ENCODE peak calls at places on chromosomes 6 and 20, in eight cellular contexts. One of them, this sample, is unnamed.

GRCh38 chr20:4022386-4023350 is 7.3 kb upstream of the RNF24 start:
- DNase-seq in DND-41: no peak
- DNase-seq in uterus: no peak
- DNase-seq in keratinocyte: no peak
- DNase-seq in endodermal cell: peak; percentile 90
- DNase-seq in left lung: no peak
- DNase-seq in esophagus squamous epithelium: no peak
- DNase-seq in Panc1: no peak
- DNase-seq in this sample: no peak

GRCh38 chr6:134452901-134453300 is 135.0 kb upstream of the SGK1 start:
- DNase-seq in DND-41: no peak
- DNase-seq in uterus: no peak
- DNase-seq in keratinocyte: no peak
- DNase-seq in endodermal cell: no peak
- DNase-seq in left lung: no peak
- DNase-seq in esophagus squamous epithelium: no peak
- DNase-seq in Panc1: no peak
- DNase-seq in this sample: no peak

GRCh38 chr6:45599053-45599452 is 221.3 kb upstream of the SUPT3H start:
- DNase-seq in DND-41: no peak
- DNase-seq in uterus: no peak
- DNase-seq in keratinocyte: no peak
- DNase-seq in endodermal cell: no peak
- DNase-seq in left lung: no peak
- DNase-seq in esophagus squamous epithelium: no peak
- DNase-seq in Panc1: no peak
- DNase-seq in this sample: no peak

GRCh38 chr6:163354085-163354484 is 60.4 kb upstream of the QKI start:
- DNase-seq in DND-41: no peak
- DNase-seq in uterus: no peak
- DNase-seq in keratinocyte: peak; percentile 9
- DNase-seq in endodermal cell: no peak
- DNase-seq in left lung: no peak
- DNase-seq in esophagus squamous epithelium: no peak
- DNase-seq in Panc1: no peak
- DNase-seq in this sample: no peak

GRCh38 chr20:8334641-8335040 is 202.6 kb downstream of the PLCB1 start:
- DNase-seq in DND-41: no peak
- DNase-seq in uterus: no peak
- DNase-seq in keratinocyte: no peak
- DNase-seq in endodermal cell: no peak
- DNase-seq in left lung: no peak
- DNase-seq in esophagus squamous epithelium: no peak
- DNase-seq in Panc1: no peak
- DNase-seq in this sample: no peak

GRCh38 chr20:4809707-4810106 is 88.0 kb downstream of the PRND start:
- DNase-seq in DND-41: peak; percentile 38
- DNase-seq in uterus: no peak
- DNase-seq in keratinocyte: no peak
- DNase-seq in endodermal cell: no peak
- DNase-seq in left lung: no peak
- DNase-seq in esophagus squamous epithelium: no peak
- DNase-seq in Panc1: no peak
- DNase-seq in this sample: no peak

GRCh38 chr6:43389713-43390265 is 20.3 kb upstream of the ZNF318 start:
- DNase-seq in DND-41: no peak
- DNase-seq in uterus: no peak
- DNase-seq in keratinocyte: no peak
- DNase-seq in endodermal cell: no peak
- DNase-seq in left lung: no peak
- DNase-seq in esophagus squamous epithelium: no peak
- DNase-seq in Panc1: no peak
- DNase-seq in this sample: no peak

GRCh38 chr6:44043036-44043478 is 84.2 kb downstream of the MRPL14 start:
- DNase-seq in DND-41: peak; percentile 20
- DNase-seq in uterus: no peak
- DNase-seq in keratinocyte: no peak
- DNase-seq in endodermal cell: no peak
- DNase-seq in left lung: no peak
- DNase-seq in esophagus squamous epithelium: no peak
- DNase-seq in Panc1: peak; percentile 71
- DNase-seq in this sample: no peak

GRCh38 chr20:23027721-23028120 is 7.4 kb upstream of the SSTR4 start:
- DNase-seq in DND-41: peak; percentile 68
- DNase-seq in uterus: no peak
- DNase-seq in keratinocyte: no peak
- DNase-seq in endodermal cell: no peak
- DNase-seq in left lung: no peak
- DNase-seq in esophagus squamous epithelium: no peak
- DNase-seq in Panc1: no peak
- DNase-seq in this sample: no peak

GRCh38 chr20:10306440-10307358 is 88.1 kb downstream of the SNAP25 start:
- DNase-seq in DND-41: no peak
- DNase-seq in uterus: no peak
- DNase-seq in keratinocyte: no peak
- DNase-seq in endodermal cell: no peak
- DNase-seq in left lung: no peak
- DNase-seq in esophagus squamous epithelium: no peak
- DNase-seq in Panc1: no peak
- DNase-seq in this sample: no peak

GRCh38 chr20:62020935-62021701 is 44.6 kb downstream of the TAF4 start:
- DNase-seq in DND-41: no peak
- DNase-seq in uterus: peak; percentile 31
- DNase-seq in keratinocyte: no peak
- DNase-seq in endodermal cell: no peak
- DNase-seq in left lung: no peak
- DNase-seq in esophagus squamous epithelium: no peak
- DNase-seq in Panc1: no peak
- DNase-seq in this sample: peak; percentile 90

GRCh38 chr6:54198134-54198533 is 86.9 kb downstream of the MLIP start:
- DNase-seq in DND-41: no peak
- DNase-seq in uterus: no peak
- DNase-seq in keratinocyte: no peak
- DNase-seq in endodermal cell: no peak
- DNase-seq in left lung: no peak
- DNase-seq in esophagus squamous epithelium: no peak
- DNase-seq in Panc1: no peak
- DNase-seq in this sample: no peak

GRCh38 chr6:56749632-56750151 is 107.0 kb upstream of the DST start:
- DNase-seq in DND-41: no peak
- DNase-seq in uterus: no peak
- DNase-seq in keratinocyte: no peak
- DNase-seq in endodermal cell: no peak
- DNase-seq in left lung: no peak
- DNase-seq in esophagus squamous epithelium: no peak
- DNase-seq in Panc1: peak; percentile 90
- DNase-seq in this sample: no peak

GRCh38 chr6:155177369-155177961 is 86.3 kb upstream of the CLDN20 start:
- DNase-seq in DND-41: peak; percentile 36
- DNase-seq in uterus: peak; percentile 60
- DNase-seq in keratinocyte: no peak
- DNase-seq in endodermal cell: peak; percentile 66
- DNase-seq in left lung: no peak
- DNase-seq in esophagus squamous epithelium: no peak
- DNase-seq in Panc1: no peak
- DNase-seq in this sample: no peak

GRCh38 chr20:17896771-17897369 is 71.7 kb downstream of the SNX5 start:
- DNase-seq in DND-41: no peak
- DNase-seq in uterus: no peak
- DNase-seq in keratinocyte: no peak
- DNase-seq in endodermal cell: no peak
- DNase-seq in left lung: no peak
- DNase-seq in esophagus squamous epithelium: no peak
- DNase-seq in Panc1: peak; percentile 13
- DNase-seq in this sample: no peak

GRCh38 chr6:159935633-159936032 is 33.2 kb upstream of the IGF2R start:
- DNase-seq in DND-41: no peak
- DNase-seq in uterus: no peak
- DNase-seq in keratinocyte: no peak
- DNase-seq in endodermal cell: no peak
- DNase-seq in left lung: no peak
- DNase-seq in esophagus squamous epithelium: no peak
- DNase-seq in Panc1: no peak
- DNase-seq in this sample: peak; percentile 27

GRCh38 chr6:10082385-10082784 is 332.5 kb downstream of the TFAP2A start:
- DNase-seq in DND-41: no peak
- DNase-seq in uterus: no peak
- DNase-seq in keratinocyte: peak; percentile 26
- DNase-seq in endodermal cell: no peak
- DNase-seq in left lung: no peak
- DNase-seq in esophagus squamous epithelium: no peak
- DNase-seq in Panc1: no peak
- DNase-seq in this sample: no peak

DNA sequence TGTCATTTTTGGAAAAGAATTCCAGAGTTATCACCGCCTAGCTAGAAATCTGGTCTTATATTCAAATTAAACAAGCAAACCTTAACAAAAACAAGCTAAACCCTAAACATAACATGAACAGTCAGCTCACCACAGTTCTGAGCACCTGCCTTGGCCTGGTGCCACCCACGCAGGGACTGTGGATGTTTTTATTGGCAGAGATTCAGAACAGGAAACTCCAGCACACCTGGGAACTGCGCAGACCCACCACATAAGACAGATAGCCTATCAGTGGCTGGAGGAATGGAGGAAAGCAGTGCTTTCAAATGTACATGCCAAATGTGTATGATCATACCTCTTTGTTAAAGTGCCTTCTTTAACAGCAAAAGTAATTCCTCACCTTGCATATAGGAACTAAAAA is 8.9 kb downstream of the SLC16A10 start:
- DNase-seq in DND-41: peak; percentile 53
- DNase-seq in uterus: no peak
- DNase-seq in keratinocyte: peak; percentile 40
- DNase-seq in endodermal cell: no peak
- DNase-seq in left lung: no peak
- DNase-seq in esophagus squamous epithelium: no peak
- DNase-seq in Panc1: no peak
- DNase-seq in this sample: no peak
- H3K27ac ChIP-seq in DND-41: no peak overlapping the region
- H3K27ac ChIP-seq in uterus: no peak overlapping the region
- H3K27ac ChIP-seq in keratinocyte: no peak overlapping the region
- H3K27ac ChIP-seq in endodermal cell: no peak overlapping the region
- H3K27ac ChIP-seq in left lung: no peak overlapping the region
- H3K27ac ChIP-seq in esophagus squamous epithelium: no peak overlapping the region
- H3K27ac ChIP-seq in Panc1: no peak overlapping the region
- H3K27ac ChIP-seq in this sample: no peak overlapping the region

GRCh38 chr20:60529149-60529548 is 570.9 kb downstream of the CDH26 start:
- DNase-seq in DND-41: no peak
- DNase-seq in uterus: no peak
- DNase-seq in keratinocyte: no peak
- DNase-seq in endodermal cell: no peak
- DNase-seq in left lung: no peak
- DNase-seq in esophagus squamous epithelium: no peak
- DNase-seq in Panc1: no peak
- DNase-seq in this sample: no peak

GRCh38 chr20:60528141-60528540 is 569.9 kb downstream of the CDH26 start:
- DNase-seq in DND-41: no peak
- DNase-seq in uterus: no peak
- DNase-seq in keratinocyte: no peak
- DNase-seq in endodermal cell: no peak
- DNase-seq in left lung: peak; percentile 38
- DNase-seq in esophagus squamous epithelium: no peak
- DNase-seq in Panc1: no peak
- DNase-seq in this sample: no peak

GRCh38 chr20:60525397-60525796 is 567.2 kb downstream of the CDH26 start:
- DNase-seq in DND-41: no peak
- DNase-seq in uterus: no peak
- DNase-seq in keratinocyte: no peak
- DNase-seq in endodermal cell: no peak
- DNase-seq in left lung: no peak
- DNase-seq in esophagus squamous epithelium: no peak
- DNase-seq in Panc1: no peak
- DNase-seq in this sample: no peak
- H3K9me3 ChIP-seq in DND-41: no peaks in the 10 kb centered on the region
- H3K9me3 ChIP-seq in uterus: no peaks in the 10 kb centered on the region
- H3K9me3 ChIP-seq in keratinocyte: no peaks in the 10 kb centered on the region
- H3K9me3 ChIP-seq in endodermal cell: no peaks in the 10 kb centered on the region
- H3K9me3 ChIP-seq in left lung: no peaks in the 10 kb centered on the region
- H3K9me3 ChIP-seq in esophagus squamous epithelium: no peaks in the 10 kb centered on the region
- H3K9me3 ChIP-seq in Panc1: no peaks in the 10 kb centered on the region
- H3K9me3 ChIP-seq in this sample: no peaks in the 10 kb centered on the region

GRCh38 chr20:31718952-31719643 is 3.6 kb downstream of the BCL2L1 start:
- DNase-seq in DND-41: no peak
- DNase-seq in uterus: no peak
- DNase-seq in keratinocyte: no peak
- DNase-seq in endodermal cell: no peak
- DNase-seq in left lung: peak; percentile 44
- DNase-seq in esophagus squamous epithelium: no peak
- DNase-seq in Panc1: no peak
- DNase-seq in this sample: no peak
- H3K4me3 ChIP-seq in DND-41: peak overlapping the region; percentile 53
- H3K4me3 ChIP-seq in uterus: no peak overlapping the region
- H3K4me3 ChIP-seq in keratinocyte: peak overlapping the region; percentile 97
- H3K4me3 ChIP-seq in endodermal cell: peak overlapping the region; percentile 83
- H3K4me3 ChIP-seq in left lung: peak overlapping the region; percentile 12
- H3K4me3 ChIP-seq in esophagus squamous epithelium: peak overlapping the region; percentile 68
- H3K4me3 ChIP-seq in Panc1: peak overlapping the region; percentile 60
- H3K4me3 ChIP-seq in this sample: peak overlapping the region; percentile 98

GRCh38 chr6:31354788-31355539 is 2.0 kb downstream of the HLA-B start:
- DNase-seq in DND-41: no peak
- DNase-seq in uterus: no peak
- DNase-seq in keratinocyte: no peak
- DNase-seq in endodermal cell: no peak
- DNase-seq in left lung: no peak
- DNase-seq in esophagus squamous epithelium: no peak
- DNase-seq in Panc1: no peak
- DNase-seq in this sample: no peak

GRCh38 chr6:31354248-31354647 is 2.7 kb downstream of the HLA-B start:
- DNase-seq in DND-41: no peak
- DNase-seq in uterus: no peak
- DNase-seq in keratinocyte: no peak
- DNase-seq in endodermal cell: no peak
- DNase-seq in left lung: no peak
- DNase-seq in esophagus squamous epithelium: no peak
- DNase-seq in Panc1: no peak
- DNase-seq in this sample: no peak

GRCh38 chr6:31352497-31353368 is 4.2 kb downstream of the HLA-B start:
- DNase-seq in DND-41: no peak
- DNase-seq in uterus: no peak
- DNase-seq in keratinocyte: no peak
- DNase-seq in endodermal cell: no peak
- DNase-seq in left lung: no peak
- DNase-seq in esophagus squamous epithelium: no peak
- DNase-seq in Panc1: no peak
- DNase-seq in this sample: no peak

GRCh38 chr6:31351734-31352496 is 5.1 kb downstream of the HLA-B start:
- DNase-seq in DND-41: no peak
- DNase-seq in uterus: no peak
- DNase-seq in keratinocyte: no peak
- DNase-seq in endodermal cell: no peak
- DNase-seq in left lung: no peak
- DNase-seq in esophagus squamous epithelium: no peak
- DNase-seq in Panc1: no peak
- DNase-seq in this sample: no peak

DNA sequence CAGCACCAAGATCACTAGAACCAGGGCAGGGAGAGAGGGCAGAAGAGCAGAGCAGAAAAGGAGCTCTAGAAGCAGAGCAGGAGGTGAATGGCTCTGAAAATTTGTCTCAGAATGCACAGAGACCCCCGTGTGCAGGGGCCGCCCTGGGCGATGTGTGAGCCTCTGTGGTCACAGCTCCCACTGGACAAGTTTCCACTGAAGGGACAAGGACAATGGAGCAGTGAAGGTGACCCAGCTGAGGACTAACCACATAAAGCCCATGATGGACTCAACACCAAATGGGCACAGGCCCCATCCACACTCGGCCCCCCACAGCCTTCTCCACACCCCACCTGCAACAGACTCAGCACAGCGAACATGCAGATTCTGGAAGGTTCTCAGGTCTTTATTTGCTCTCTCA is 3.5 kb downstream of the HLA-B start:
- DNase-seq in DND-41: no peak
- DNase-seq in uterus: no peak
- DNase-seq in keratinocyte: no peak
- DNase-seq in endodermal cell: no peak
- DNase-seq in left lung: no peak
- DNase-seq in esophagus squamous epithelium: no peak
- DNase-seq in Panc1: no peak
- DNase-seq in this sample: no peak
- H3K27ac ChIP-seq in DND-41: no peak overlapping the region
- H3K27ac ChIP-seq in uterus: no peak overlapping the region
- H3K27ac ChIP-seq in keratinocyte: no peak overlapping the region
- H3K27ac ChIP-seq in endodermal cell: no peak overlapping the region
- H3K27ac ChIP-seq in left lung: no peak overlapping the region
- H3K27ac ChIP-seq in esophagus squamous epithelium: no peak overlapping the region
- H3K27ac ChIP-seq in Panc1: no peak overlapping the region
- H3K27ac ChIP-seq in this sample: no peak overlapping the region